ENCODE peak calls at places on chromosomes 1 and 21, in six cellular contexts. P is sigmoid colon, I is brain microvascular endothelial cell, E is upper lobe of right lung, Z is Panc1, O is kidney epithelial cell. H is an unnamed sample.

GRCh38 chr1:204294371-204294770 is 65.4 kb downstream of the PLEKHA6 start:
- DNase-seq in P (peak; percentile 89), I (peak; percentile 26), E (no peak), Z (peak; percentile 50), O (no peak), H (peak; percentile 92)

GRCh38 chr21:44666401-44667320 is at the start of gene KRTAP12-2:
- DNase-seq in P (no peak), I (no peak), E (no peak), Z (no peak), O (no peak), H (peak; percentile 0)

GRCh38 chr1:179366093-179366800 is 476 bp downstream of the AXDND1 start:
- DNase-seq in P (no peak), I (no peak), E (no peak), Z (no peak), O (no peak), H (no peak)

GRCh38 chr1:31839662-31840343 is 24.0 kb upstream of the SPOCD1 start:
- DNase-seq in P (no peak), I (no peak), E (no peak), Z (no peak), O (no peak), H (no peak)

GRCh38 chr1:903721-904270 is 19.9 kb upstream of the SAMD11 start:
- DNase-seq in P (peak; percentile 62), I (no peak), E (peak; percentile 65), Z (no peak), O (no peak), H (no peak)

GRCh38 chr1:228978486-228979324 is 243.4 kb downstream of the RHOU start:
- DNase-seq in P (peak; percentile 91), I (no peak), E (no peak), Z (no peak), O (no peak), H (no peak)

GRCh38 chr1:37958690-37959089 is 11.8 kb upstream of the INPP5B start:
- DNase-seq in P (no peak), I (peak; percentile 82), E (no peak), Z (no peak), O (peak; percentile 85), H (peak; percentile 44)

GRCh38 chr1:162233937-162234336 is 142.7 kb downstream of the SPATA46 start:
- DNase-seq in P (no peak), I (no peak), E (no peak), Z (no peak), O (no peak), H (no peak)

GRCh38 chr1:100034465-100034864 is 64.7 kb downstream of the SLC35A3 start:
- DNase-seq in P (no peak), I (no peak), E (no peak), Z (no peak), O (no peak), H (peak; percentile 18)

GRCh38 chr1:246789454-246790339 is 65.5 kb downstream of the SCCPDH start:
- DNase-seq in P (no peak), I (no peak), E (no peak), Z (no peak), O (no peak), H (no peak)

GRCh38 chr21:45543371-45543709 is 1.1 kb upstream of the SLC19A1 start:
- DNase-seq in P (peak; percentile 67), I (no peak), E (no peak), Z (no peak), O (no peak), H (no peak)

GRCh38 chr1:198641506-198641905 is 2.7 kb downstream of the PTPRC start:
- DNase-seq in P (no peak), I (no peak), E (no peak), Z (no peak), O (no peak), H (peak; percentile 81)

GRCh38 chr1:43444827-43445225 is 8.9 kb downstream of the HYI start:
- DNase-seq in P (no peak), I (no peak), E (no peak), Z (no peak), O (no peak), H (no peak)

GRCh38 chr1:67755619-67756018 is 70.6 kb downstream of the GADD45A start:
- DNase-seq in P (no peak), I (no peak), E (no peak), Z (no peak), O (no peak), H (no peak)

GRCh38 chr1:27257155-27257554 is 22.7 kb downstream of the WDTC1 start:
- DNase-seq in P (no peak), I (no peak), E (no peak), Z (no peak), O (no peak), H (peak; percentile 21)

GRCh38 chr1:15621975-15622374 is 4.7 kb downstream of the DDI2 start:
- DNase-seq in P (no peak), I (no peak), E (no peak), Z (no peak), O (no peak), H (no peak)

GRCh38 chr21:33767236-33767635 is 124.9 kb downstream of the ITSN1 start:
- DNase-seq in P (no peak), I (no peak), E (no peak), Z (no peak), O (peak; percentile 59), H (no peak)

GRCh38 chr1:106584127-106584526 is 472.3 kb upstream of the PRMT6 start:
- DNase-seq in P (no peak), I (no peak), E (no peak), Z (no peak), O (no peak), H (no peak)

GRCh38 chr1:24385160-24385939 is 28.2 kb downstream of the STPG1 start:
- DNase-seq in P (no peak), I (peak; percentile 51), E (no peak), Z (no peak), O (no peak), H (peak; percentile 67)

GRCh38 chr1:25773441-25774125 is 26.4 kb upstream of the SELENON start:
- DNase-seq in P (no peak), I (no peak), E (no peak), Z (no peak), O (peak; percentile 63), H (peak; percentile 20)

GRCh38 chr1:4694492-4694891 is 40.1 kb downstream of the AJAP1 start:
- DNase-seq in P (no peak), I (no peak), E (no peak), Z (no peak), O (no peak), H (no peak)

GRCh38 chr1:2529776-2530500 is at the start of gene HES5:
- DNase-seq in P (no peak), I (no peak), E (no peak), Z (no peak), O (no peak), H (no peak)

GRCh38 chr1:224861317-224861716 is 68.2 kb upstream of the DNAH14 start:
- DNase-seq in P (no peak), I (no peak), E (no peak), Z (no peak), O (no peak), H (no peak)

GRCh38 chr1:180275726-180276125 is 45.7 kb downstream of the LHX4 start:
- DNase-seq in P (no peak), I (no peak), E (no peak), Z (no peak), O (no peak), H (no peak)

GRCh38 chr1:25641931-25642611 is 25.5 kb downstream of the MAN1C1 start:
- DNase-seq in P (peak; percentile 74), I (no peak), E (no peak), Z (no peak), O (no peak), H (no peak)

GRCh38 chr1:111269820-111270406 is 20.7 kb upstream of the CHIA start:
- DNase-seq in P (no peak), I (no peak), E (no peak), Z (no peak), O (no peak), H (peak; percentile 10)

DNA sequence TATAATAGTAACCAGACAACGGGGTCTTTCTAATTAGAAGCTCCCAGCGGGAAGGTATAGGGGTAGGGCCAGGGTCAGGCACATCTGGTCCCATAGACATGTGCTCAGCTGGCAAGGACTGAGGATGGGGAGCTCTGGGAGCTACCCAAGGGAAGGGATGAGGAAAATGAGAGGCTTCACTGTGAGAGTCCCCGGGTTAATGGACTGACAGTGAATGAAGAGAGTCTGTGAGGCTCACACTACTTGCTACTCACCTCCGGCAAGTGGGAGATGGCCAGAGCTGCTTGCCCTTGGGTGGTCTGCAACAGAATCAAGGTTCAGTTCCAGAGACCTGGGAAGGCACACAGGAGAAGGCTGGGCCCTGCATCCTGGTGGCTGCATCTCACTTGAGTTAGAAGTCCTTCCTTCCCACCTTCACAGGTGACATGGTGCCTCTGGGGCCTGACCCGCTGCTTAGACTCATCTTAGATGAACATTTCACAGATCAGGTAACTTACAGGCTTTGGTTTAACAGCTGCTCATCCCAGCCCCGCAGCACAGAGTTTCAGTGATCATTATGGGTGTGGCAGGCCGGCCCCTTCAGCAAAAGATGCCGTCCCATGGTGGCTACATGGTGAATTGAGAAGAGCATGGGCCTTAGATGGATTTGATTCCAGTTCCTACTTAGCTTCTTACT is 31.7 kb downstream of the EIF2D start:
- DNase-seq in P (no peak), I (no peak), E (no peak), Z (no peak), O (no peak), H (no peak)
- H3K4me3 ChIP-seq in P (no peak overlapping the region), I (no peak overlapping the region), E (no peak overlapping the region), Z (no peak overlapping the region), O (no peak overlapping the region), H (no peak overlapping the region)

GRCh38 chr1:28983509-28984310 is 69.3 kb downstream of the EPB41 start:
- DNase-seq in P (peak; percentile 67), I (no peak), E (peak; percentile 79), Z (no peak), O (no peak), H (no peak)
- TF ChIP-seq CTCF in P (no peak), I (no peak), E (no peak), Z (no peak), O (no peak), H (no peak)

GRCh38 chr1:155017946-155018316 is 15.3 kb downstream of the ZBTB7B start:
- DNase-seq in P (peak; percentile 69), I (no peak), E (no peak), Z (no peak), O (no peak), H (no peak)
- H3K36me3 ChIP-seq in P (peaks cover 28% of the 10 kb centered on the region), I (peaks cover 20% of the 10 kb centered on the region), E (peaks cover 28% of the 10 kb centered on the region), Z (peaks cover 7% of the 10 kb centered on the region), O (no peaks in the 10 kb centered on the region), H (peaks cover 25% of the 10 kb centered on the region)

GRCh38 chr1:17540255-17541001 is 930 bp downstream of the ARHGEF10L start:
- DNase-seq in P (peak; percentile 87), I (no peak), E (peak; percentile 73), Z (no peak), O (no peak), H (no peak)

GRCh38 chr1:17538010-17538409 is 1.5 kb upstream of the ARHGEF10L start:
- DNase-seq in P (no peak), I (no peak), E (no peak), Z (no peak), O (no peak), H (no peak)

GRCh38 chr1:17538428-17539130 is 919 bp upstream of the ARHGEF10L start:
- DNase-seq in P (peak; percentile 79), I (no peak), E (no peak), Z (no peak), O (no peak), H (no peak)

GRCh38 chr1:17539526-17540254 is at the start of gene ARHGEF10L:
- DNase-seq in P (no peak), I (no peak), E (peak; percentile 79), Z (no peak), O (no peak), H (no peak)

DNA sequence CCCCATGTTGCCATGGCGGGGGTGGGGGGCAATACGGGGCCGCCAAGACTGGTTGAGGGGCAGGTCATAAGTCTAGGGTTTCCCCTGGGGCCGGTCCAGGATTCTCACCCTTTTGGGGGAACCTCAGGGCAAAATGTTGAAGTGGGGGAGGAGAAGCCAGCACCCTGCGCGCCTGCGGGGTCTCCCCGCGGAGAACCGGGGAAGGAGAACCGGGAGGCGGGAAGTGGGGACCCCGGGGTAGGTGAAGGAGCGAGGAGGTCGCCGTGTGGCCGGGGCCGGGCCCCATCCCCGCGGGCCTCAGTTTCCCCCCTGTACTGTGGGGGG is 334 bp upstream of the ARHGEF10L start:
- DNase-seq in P (no peak), I (no peak), E (no peak), Z (no peak), O (no peak), H (no peak)
- H3K4me3 ChIP-seq in P (no peak overlapping the region), I (peak overlapping the region; percentile 35), E (peak overlapping the region; percentile 43), Z (peak overlapping the region; percentile 11), O (peak overlapping the region; percentile 25), H (peak overlapping the region; percentile 83)

H was measured in bronchial epithelial cell.